ENCODE peak calls at places on chromosomes 11 and 22, in four cellular contexts. I is trophoblast cell, V is neuronal stem cell, O is H1. M is an unnamed sample.

GRCh38 chr22:28146401-28147304 is 227.6 kb upstream of the PITPNB start:
- DNase-seq in I (no peak), V (no peak), O (no peak), M (no peak)

GRCh38 chr11:65778431-65778900 is 2.3 kb downstream of the AP5B1 start:
- DNase-seq in I (no peak), V (no peak), O (no peak), M (no peak)

GRCh38 chr11:8382436-8383053 is 118.9 kb upstream of the LMO1 start:
- DNase-seq in I (no peak), V (no peak), O (no peak), M (peak)

GRCh38 chr22:27175974-27176373 is 518.6 kb downstream of the MIAT start:
- DNase-seq in I (no peak), V (no peak), O (no peak), M (no peak)

GRCh38 chr11:36372101-36372767 is 76.1 kb downstream of the PRR5L start:
- DNase-seq in I (peak), V (no peak), O (no peak), M (no peak)

GRCh38 chr11:64742940-64743590 is 877 bp downstream of the RASGRP2 start:
- DNase-seq in I (peak), V (no peak), O (no peak), M (peak)

GRCh38 chr11:102446606-102447005 is 6.0 kb downstream of the TMEM123 start:
- DNase-seq in I (no peak), V (no peak), O (no peak), M (peak)

GRCh38 chr11:102957953-102958352 is 2.4 kb upstream of the MMP13 start:
- DNase-seq in I (no peak), V (no peak), O (no peak), M (no peak)

GRCh38 chr11:8063319-8063718 is 17.7 kb upstream of the TUB start:
- DNase-seq in I (no peak), V (no peak), O (no peak), M (no peak)

GRCh38 chr11:41392591-41392990 is 66.9 kb downstream of the LRRC4C start:
- DNase-seq in I (no peak), V (peak), O (no peak), M (no peak)

GRCh38 chr11:10900686-10901415 is 43.0 kb upstream of the ZBED5 start:
- DNase-seq in I (no peak), V (no peak), O (no peak), M (peak)

GRCh38 chr11:61586792-61587430 is 6.0 kb upstream of the SYT7 start:
- DNase-seq in I (peak), V (no peak), O (no peak), M (no peak)

GRCh38 chr11:129932385-129933067 is 37.1 kb upstream of the NFRKB start:
- DNase-seq in I (no peak), V (no peak), O (no peak), M (no peak)

GRCh38 chr22:44497904-44498242 is at the start of gene RTL6:
- DNase-seq in I (no peak), V (no peak), O (no peak), M (no peak)

GRCh38 chr11:70942593-70942992 is 309.8 kb downstream of the SHANK2 start:
- DNase-seq in I (no peak), V (no peak), O (no peak), M (no peak)

GRCh38 chr11:78961938-78962701 is 387.5 kb upstream of the NARS2 start:
- DNase-seq in I (no peak), V (peak), O (no peak), M (peak)
- H3K4me3 ChIP-seq in I (peak), V (peak), O (peak), M (peak)

DNA sequence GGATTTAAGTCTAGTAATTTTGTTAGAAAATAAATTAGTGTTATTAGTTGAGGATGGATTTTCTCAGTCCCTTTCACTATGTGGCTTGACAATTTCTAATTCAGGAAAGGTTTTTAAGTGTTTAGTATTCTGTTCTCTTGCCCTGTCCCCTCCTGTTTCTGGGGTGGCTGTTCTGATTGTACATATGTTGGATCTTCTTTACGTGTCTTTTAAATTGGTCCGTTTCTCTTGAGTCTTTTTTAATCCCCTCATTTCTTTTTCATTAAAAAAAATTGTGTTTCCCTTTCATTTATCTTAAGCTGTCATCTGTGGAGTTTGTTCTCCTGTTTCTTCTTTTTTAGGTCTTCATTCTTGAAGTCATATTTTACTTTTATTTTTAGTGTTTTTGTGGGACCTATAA is 12.5 kb downstream of the ZBED4 start:
- DNase-seq in I (no peak), V (no peak), O (no peak), M (no peak)
- H3K9ac ChIP-seq in I (no peak), V (no peak), O (no peak), M (no peak)

GRCh38 chr11:75802022-75802912 is 12.7 kb upstream of the UVRAG start:
- DNase-seq in I (no peak), V (no peak), O (no peak), M (no peak)
- H2BK12ac ChIP-seq in I (no peak), V (no peak), O (no peak), M (no peak)

GRCh38 chr11:1223346-1224108 is 661 bp downstream of the MUC5B start:
- DNase-seq in I (no peak), V (no peak), O (no peak), M (no peak)
- H3K4me3 ChIP-seq in I (no peak), V (no peak), O (no peak), M (no peak)

GRCh38 chr22:46078241-46079092 is 71.9 kb upstream of the PPARA start:
- DNase-seq in I (no peak), V (no peak), O (no peak), M (no peak)

GRCh38 chr22:46075764-46076531 is 74.4 kb upstream of the PPARA start:
- DNase-seq in I (no peak), V (no peak), O (no peak), M (no peak)

GRCh38 chr22:46074771-46075551 is 75.4 kb upstream of the PPARA start:
- DNase-seq in I (no peak), V (no peak), O (no peak), M (no peak)

GRCh38 chr22:46077669-46078099 is 72.6 kb upstream of the PPARA start:
- DNase-seq in I (no peak), V (no peak), O (no peak), M (no peak)

DNA sequence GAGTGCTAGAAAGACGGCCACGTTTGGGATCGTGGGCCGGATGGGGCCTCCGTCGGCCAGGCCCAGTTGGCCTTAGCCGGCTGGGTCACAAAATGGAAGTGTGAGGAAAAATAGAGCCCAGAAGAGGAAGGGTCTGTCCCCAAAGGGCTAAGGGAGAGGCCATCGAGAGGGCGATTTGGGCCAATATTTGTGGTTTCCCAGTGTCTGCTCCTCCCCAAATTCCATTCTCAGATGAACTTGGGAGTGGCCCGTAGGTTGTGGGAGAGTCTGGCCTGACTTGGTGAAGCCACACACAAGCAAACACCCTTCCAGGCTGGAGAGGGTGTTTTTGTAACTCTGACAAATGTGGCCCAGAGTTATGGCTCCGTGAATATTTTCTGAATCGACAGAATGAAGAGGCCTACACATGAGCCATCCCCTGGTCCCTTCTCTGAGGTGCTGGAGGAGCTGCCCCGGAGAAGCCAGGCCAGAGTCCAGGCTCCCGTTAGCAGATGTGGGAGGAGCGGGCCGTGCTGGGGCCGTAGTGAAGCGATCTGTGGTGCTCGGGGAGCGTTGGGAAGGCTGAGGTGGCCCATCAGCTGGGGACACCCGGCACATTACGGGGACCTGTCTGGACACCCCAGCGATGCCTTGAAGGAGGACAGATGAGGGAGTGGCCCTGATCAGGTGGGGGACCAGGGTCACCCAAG is 73.5 kb upstream of the PPARA start:
- DNase-seq in I (no peak), V (no peak), O (no peak), M (no peak)
- H3K9ac ChIP-seq in I (no peak), V (no peak), O (no peak), M (peak)

M was measured in mesenchymal stem cell.